ENCODE peak calls at places on chromosome 18, in four cellular contexts. J, C, U and F are unnamed samples.

GRCh38 chr18:46265190-46266156 is 161.3 kb downstream of the HAUS1 start:
- DNase-seq in J (no peak), C (no peak), U (no peak), F (no peak)

GRCh38 chr18:54284967-54285785 is 15.9 kb downstream of the POLI start:
- DNase-seq in J (no peak), C (peak), U (no peak), F (peak)

GRCh38 chr18:31738460-31739407 is 21.9 kb downstream of the SLC25A52 start:
- DNase-seq in J (no peak), C (no peak), U (peak), F (no peak)

GRCh38 chr18:23317975-23318675 is 135.0 kb upstream of the RIOK3 start:
- DNase-seq in J (no peak), C (peak), U (no peak), F (peak)

GRCh38 chr18:46768166-46768921 is 11.5 kb upstream of the ST8SIA5 start:
- DNase-seq in J (no peak), C (no peak), U (no peak), F (no peak)

GRCh38 chr18:9539283-9539682 is 64.0 kb downstream of the RALBP1 start:
- DNase-seq in J (no peak), C (peak), U (no peak), F (peak)

GRCh38 chr18:74623047-74623816 is 25.6 kb downstream of the ZNF407 start:
- DNase-seq in J (no peak), C (no peak), U (peak), F (peak)

GRCh38 chr18:10290244-10291240 is 163.9 kb upstream of the APCDD1 start:
- DNase-seq in J (no peak), C (no peak), U (no peak), F (peak)

GRCh38 chr18:58785870-58786269 is 78.8 kb upstream of the ZNF532 start:
- DNase-seq in J (no peak), C (no peak), U (no peak), F (no peak)

GRCh38 chr18:38887671-38888020 is 1322.0 kb upstream of the CELF4 start:
- DNase-seq in J (no peak), C (no peak), U (no peak), F (no peak)

GRCh38 chr18:79818036-79818435 is 20.3 kb downstream of the KCNG2 start:
- DNase-seq in J (peak), C (no peak), U (no peak), F (no peak)

GRCh38 chr18:13147146-13147545 is 71.4 kb upstream of the LDLRAD4 start:
- DNase-seq in J (no peak), C (no peak), U (no peak), F (no peak)

GRCh38 chr18:79953921-79954651 is 2.6 kb upstream of the SLC66A2 start:
- DNase-seq in J (no peak), C (no peak), U (no peak), F (no peak)

GRCh38 chr18:41170346-41170745 is 784.7 kb upstream of the PIK3C3 start:
- DNase-seq in J (no peak), C (peak), U (no peak), F (no peak)

GRCh38 chr18:63681449-63682381 is 20.0 kb upstream of the SERPINB3 start:
- DNase-seq in J (no peak), C (no peak), U (no peak), F (no peak)

GRCh38 chr18:9516437-9517064 is 41.2 kb downstream of the RALBP1 start:
- DNase-seq in J (no peak), C (peak), U (peak), F (peak)

GRCh38 chr18:10410472-10411300 is 43.7 kb upstream of the APCDD1 start:
- DNase-seq in J (no peak), C (peak), U (no peak), F (peak)

GRCh38 chr18:59617468-59617932 is 79.7 kb downstream of the CCBE1 start:
- DNase-seq in J (no peak), C (peak), U (no peak), F (no peak)

GRCh38 chr18:61946449-61946848 is 53.6 kb upstream of the RNF152 start:
- DNase-seq in J (no peak), C (peak), U (no peak), F (peak)

GRCh38 chr18:11752116-11752911 is 63.2 kb downstream of the GNAL start:
- DNase-seq in J (no peak), C (peak), U (no peak), F (peak)

GRCh38 chr18:11750171-11750570 is 61.1 kb downstream of the GNAL start:
- DNase-seq in J (no peak), C (no peak), U (no peak), F (no peak)

GRCh38 chr18:11750581-11751304 is 61.7 kb downstream of the GNAL start:
- DNase-seq in J (no peak), C (no peak), U (no peak), F (no peak)

GRCh38 chr18:11749305-11749704 is 60.2 kb downstream of the GNAL start:
- DNase-seq in J (no peak), C (no peak), U (no peak), F (no peak)

DNA sequence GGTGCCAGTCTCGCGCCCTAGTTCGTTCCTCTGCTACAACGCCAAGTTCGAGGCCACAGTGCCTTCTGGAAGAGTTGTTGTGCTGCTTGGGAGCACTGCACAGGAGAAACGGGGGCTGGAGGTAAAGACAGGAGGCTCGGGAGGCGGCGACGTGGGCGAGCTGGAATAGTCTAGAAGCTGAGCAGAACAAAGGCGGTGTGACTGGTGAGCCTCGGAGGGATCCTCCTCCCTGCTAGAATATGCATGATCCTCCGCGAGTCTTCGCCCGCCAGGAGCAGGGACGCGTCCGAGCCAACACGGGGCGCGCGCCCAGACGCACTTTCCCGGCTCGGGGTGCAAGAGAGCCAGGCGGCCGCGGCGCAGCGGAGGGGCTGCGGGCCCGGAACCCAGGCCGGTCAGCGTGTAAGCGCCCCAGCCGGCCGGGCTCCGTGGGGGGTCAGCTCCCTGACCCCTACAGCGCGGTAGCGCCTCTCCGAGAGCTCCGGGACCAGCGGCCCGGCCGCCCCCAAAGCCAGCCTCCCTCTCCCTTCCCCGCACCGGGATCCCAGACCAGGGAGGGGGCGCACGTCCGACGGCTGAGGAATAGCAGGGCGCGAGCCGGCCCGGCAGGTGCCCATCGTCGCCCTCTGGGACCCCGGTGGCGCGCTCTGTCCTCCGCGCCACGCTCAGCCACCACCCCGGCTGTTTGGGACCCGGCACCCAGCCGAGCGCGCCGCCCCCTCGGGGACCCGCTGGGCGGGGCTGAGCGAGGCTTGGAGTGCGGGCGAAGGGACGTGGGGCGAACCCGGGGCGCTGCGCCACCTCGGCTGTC is 62.4 kb downstream of the GNAL start:
- DNase-seq in J (no peak), C (no peak), U (no peak), F (no peak)
- H3K4me3 ChIP-seq in J (peak), C (no peak), U (no peak), F (no peak)

DNA sequence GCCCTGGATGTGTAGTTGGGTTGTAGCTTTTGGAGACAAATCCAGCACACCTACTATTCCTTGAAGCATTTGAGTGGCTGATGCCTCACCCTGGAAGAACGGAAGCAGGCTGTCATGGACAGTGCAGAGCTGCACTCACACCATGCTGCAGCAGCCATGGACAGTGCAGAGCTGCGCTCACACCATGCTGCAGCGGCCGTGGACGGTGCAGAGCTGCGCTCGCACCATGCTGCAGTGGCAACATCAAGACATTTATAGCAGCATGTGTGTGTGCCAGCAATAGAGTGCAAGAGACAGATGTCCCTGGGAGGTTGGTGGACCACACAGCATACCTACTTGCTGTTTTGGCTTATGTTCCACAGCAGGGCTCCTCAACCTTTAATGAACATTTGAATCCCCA is 30.6 kb downstream of the GNAL start:
- DNase-seq in J (peak), C (no peak), U (no peak), F (no peak)
- H3K4me3 ChIP-seq in J (no peak), C (no peak), U (no peak), F (no peak)

DNA sequence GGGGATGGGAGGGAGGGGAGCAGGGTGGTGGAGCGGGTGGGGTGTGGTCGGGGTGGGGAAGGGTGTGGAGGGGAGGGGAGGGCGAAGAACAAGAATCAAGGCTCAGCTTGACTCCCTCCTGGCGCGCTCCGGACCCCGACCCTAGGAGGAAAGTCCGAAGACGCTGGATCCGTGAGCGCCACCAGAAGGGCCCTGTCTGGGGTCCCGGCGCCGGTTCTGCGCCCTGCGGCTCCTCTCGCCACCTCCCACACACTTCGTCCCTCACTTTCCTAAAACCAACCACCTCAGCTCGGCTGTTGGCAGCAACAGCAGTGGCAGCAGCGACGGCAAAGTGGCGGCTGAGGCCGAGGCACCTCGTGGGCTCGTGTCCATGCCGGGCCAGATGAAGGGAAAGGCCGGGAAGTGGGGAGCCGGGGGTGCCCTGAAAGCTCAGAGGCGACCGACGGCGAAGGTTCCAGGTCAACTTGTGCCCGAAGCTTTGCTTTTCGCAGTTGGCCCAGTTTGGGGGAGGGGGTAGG is 2.1 kb downstream of the KLHL14 start:
- DNase-seq in J (no peak), C (no peak), U (no peak), F (no peak)
- H3K4me3 ChIP-seq in J (peak), C (peak), U (no peak), F (no peak)

GRCh38 chr18:28178720-28179119 is 1.8 kb upstream of the CDH2 start:
- DNase-seq in J (no peak), C (peak), U (no peak), F (peak)
- H3K4me3 ChIP-seq in J (no peak), C (peak), U (no peak), F (peak)

GRCh38 chr18:35051978-35052377 is 10.8 kb downstream of the MAPRE2 start:
- DNase-seq in J (no peak), C (peak), U (no peak), F (no peak)

GRCh38 chr18:35050638-35051287 is 9.6 kb downstream of the MAPRE2 start:
- DNase-seq in J (no peak), C (no peak), U (no peak), F (no peak)

GRCh38 chr18:35049111-35050003 is 8.1 kb downstream of the MAPRE2 start:
- DNase-seq in J (no peak), C (no peak), U (no peak), F (no peak)

GRCh38 chr18:35047697-35048292 is 6.6 kb downstream of the MAPRE2 start:
- DNase-seq in J (no peak), C (no peak), U (no peak), F (no peak)

DNA sequence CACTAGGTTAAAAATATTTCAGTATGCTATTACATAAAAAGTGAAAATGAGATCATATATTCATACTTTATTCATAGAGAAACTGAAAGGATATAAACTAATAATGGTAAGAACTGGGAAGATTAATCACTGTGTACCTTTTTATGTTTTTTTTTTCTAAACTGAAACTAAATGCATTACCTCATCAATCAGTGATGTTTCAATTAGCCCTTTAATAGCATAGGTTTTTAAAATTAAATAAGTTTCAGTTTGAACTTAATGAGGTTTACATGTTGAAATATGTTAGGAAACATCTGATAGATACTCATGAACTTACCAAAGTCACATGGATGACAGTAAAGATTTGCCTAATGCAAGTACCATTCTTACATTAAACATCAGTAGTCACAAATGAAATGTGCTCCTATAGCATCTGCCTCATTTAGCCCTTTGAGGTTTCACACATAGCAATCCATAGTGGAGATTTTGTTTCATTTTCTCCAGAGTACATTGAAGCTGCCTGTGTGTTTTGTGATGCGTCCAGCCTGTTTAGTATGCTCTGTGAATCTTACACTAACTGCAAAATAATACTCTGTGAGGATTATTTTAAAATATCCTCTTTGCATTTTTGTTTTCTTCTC is 8.9 kb downstream of the MAPRE2 start:
- DNase-seq in J (no peak), C (no peak), U (no peak), F (no peak)
- H3K4me3 ChIP-seq in J (no peak), C (no peak), U (no peak), F (no peak)

GRCh38 chr18:72542993-72543361 is 1.2 kb downstream of the CBLN2 start:
- DNase-seq in J (no peak), C (no peak), U (no peak), F (no peak)
- H3K4me3 ChIP-seq in J (peak), C (no peak), U (no peak), F (no peak)

GRCh38 chr18:28175047-28175929 is 1.6 kb downstream of the CDH2 start:
- DNase-seq in J (no peak), C (peak), U (no peak), F (peak)

GRCh38 chr18:28174181-28174906 is 2.6 kb downstream of the CDH2 start:
- DNase-seq in J (no peak), C (no peak), U (no peak), F (no peak)

GRCh38 chr18:28176674-28176932 is 327 bp downstream of the CDH2 start:
- DNase-seq in J (no peak), C (no peak), U (no peak), F (no peak)

GRCh38 chr18:28176933-28177827 is at the start of gene CDH2:
- DNase-seq in J (no peak), C (peak), U (no peak), F (peak)

GRCh38 chr18:28175930-28176673 is 828 bp downstream of the CDH2 start:
- DNase-seq in J (no peak), C (no peak), U (no peak), F (no peak)
- H3K4me3 ChIP-seq in J (peak), C (peak), U (no peak), F (peak)

GRCh38 chr18:49563130-49563540 is 1.3 kb downstream of the LIPG start:
- DNase-seq in J (no peak), C (peak), U (peak), F (no peak)
- H3K4me3 ChIP-seq in J (no peak), C (peak), U (no peak), F (no peak)

DNA sequence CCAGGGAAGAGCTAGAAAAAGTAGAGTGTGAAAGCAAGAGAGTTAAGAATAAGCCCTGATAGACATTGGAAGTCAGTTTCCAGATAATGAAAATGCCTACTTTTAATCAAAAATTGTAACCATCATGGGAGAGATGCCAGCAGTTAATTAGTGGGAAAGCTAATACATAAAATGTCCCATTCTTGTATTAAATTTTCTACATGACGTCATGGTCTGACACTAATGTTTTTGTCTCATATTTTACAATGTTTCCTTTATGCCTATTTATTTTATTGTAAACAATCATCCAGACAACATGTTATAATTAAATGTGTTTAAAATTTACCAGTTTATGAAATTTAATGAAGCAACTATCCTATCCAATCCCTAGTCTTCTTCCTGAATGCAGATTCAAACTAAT is 26.3 kb upstream of the CCDC178 start:
- DNase-seq in J (no peak), C (no peak), U (no peak), F (no peak)
- H3K4me3 ChIP-seq in J (no peak), C (no peak), U (no peak), F (no peak)